ENCODE peak calls at places on chromosomes 12 and 14, in four cellular contexts. One of them, this sample, is unnamed.

GRCh38 chr12:115023898-115024297 is 339.9 kb upstream of the TBX3 start:
- DNase-seq in HepG2: no peak
- DNase-seq in K562: no peak
- DNase-seq in A549: no peak
- DNase-seq in this sample: no peak

GRCh38 chr12:63844391-63845341 is at the start of gene SRGAP1:
- DNase-seq in A549: no peak
- DNase-seq in K562: peak; percentile 27
- DNase-seq in HepG2: peak; percentile 44
- DNase-seq in this sample: no peak

GRCh38 chr12:104462931-104463339 is 6.2 kb downstream of the CHST11 start:
- DNase-seq in HepG2: no peak
- DNase-seq in A549: no peak
- DNase-seq in K562: no peak
- DNase-seq in this sample: no peak

GRCh38 chr12:64779349-64779974 is 20.3 kb upstream of the GNS start:
- DNase-seq in K562: no peak
- DNase-seq in A549: no peak
- DNase-seq in HepG2: no peak
- DNase-seq in this sample: no peak

GRCh38 chr12:10753066-10753465 is 29.9 kb upstream of the YBX3 start:
- DNase-seq in A549: no peak
- DNase-seq in HepG2: no peak
- DNase-seq in K562: no peak
- DNase-seq in this sample: no peak

GRCh38 chr14:101564444-101564776 is 3.1 kb downstream of the DIO3 start:
- DNase-seq in K562: no peak
- DNase-seq in HepG2: no peak
- DNase-seq in A549: no peak
- DNase-seq in this sample: no peak

GRCh38 chr12:105384220-105384619 is 53.7 kb downstream of the C12orf75 start:
- DNase-seq in K562: no peak
- DNase-seq in HepG2: no peak
- DNase-seq in A549: no peak
- DNase-seq in this sample: no peak

GRCh38 chr12:113485330-113485729 is 13.7 kb upstream of the LHX5 start:
- DNase-seq in HepG2: no peak
- DNase-seq in A549: no peak
- DNase-seq in K562: no peak
- DNase-seq in this sample: peak; percentile 80

GRCh38 chr12:108318472-108319275 is 20.4 kb downstream of the CMKLR1 start:
- DNase-seq in HepG2: no peak
- DNase-seq in A549: no peak
- DNase-seq in K562: no peak
- DNase-seq in this sample: no peak

GRCh38 chr12:15152456-15152855 is 68.8 kb downstream of the RERG start:
- DNase-seq in HepG2: no peak
- DNase-seq in A549: no peak
- DNase-seq in K562: no peak
- DNase-seq in this sample: no peak

GRCh38 chr14:69611264-69612013 is at the start of gene SUSD6:
- DNase-seq in K562: peak; percentile 93
- DNase-seq in HepG2: peak; percentile 74
- DNase-seq in A549: peak; percentile 91
- DNase-seq in this sample: peak; percentile 81

GRCh38 chr12:104510145-104510872 is 53.6 kb downstream of the CHST11 start:
- DNase-seq in HepG2: no peak
- DNase-seq in A549: no peak
- DNase-seq in K562: peak; percentile 71
- DNase-seq in this sample: no peak

GRCh38 chr14:31855262-31855661 is 221.8 kb upstream of the ARHGAP5 start:
- DNase-seq in A549: no peak
- DNase-seq in HepG2: peak; percentile 87
- DNase-seq in K562: no peak
- DNase-seq in this sample: no peak

GRCh38 chr12:65824314-65824563 is at the start of gene HMGA2:
- DNase-seq in A549: no peak
- DNase-seq in HepG2: no peak
- DNase-seq in K562: no peak
- DNase-seq in this sample: peak; percentile 59

DNA sequence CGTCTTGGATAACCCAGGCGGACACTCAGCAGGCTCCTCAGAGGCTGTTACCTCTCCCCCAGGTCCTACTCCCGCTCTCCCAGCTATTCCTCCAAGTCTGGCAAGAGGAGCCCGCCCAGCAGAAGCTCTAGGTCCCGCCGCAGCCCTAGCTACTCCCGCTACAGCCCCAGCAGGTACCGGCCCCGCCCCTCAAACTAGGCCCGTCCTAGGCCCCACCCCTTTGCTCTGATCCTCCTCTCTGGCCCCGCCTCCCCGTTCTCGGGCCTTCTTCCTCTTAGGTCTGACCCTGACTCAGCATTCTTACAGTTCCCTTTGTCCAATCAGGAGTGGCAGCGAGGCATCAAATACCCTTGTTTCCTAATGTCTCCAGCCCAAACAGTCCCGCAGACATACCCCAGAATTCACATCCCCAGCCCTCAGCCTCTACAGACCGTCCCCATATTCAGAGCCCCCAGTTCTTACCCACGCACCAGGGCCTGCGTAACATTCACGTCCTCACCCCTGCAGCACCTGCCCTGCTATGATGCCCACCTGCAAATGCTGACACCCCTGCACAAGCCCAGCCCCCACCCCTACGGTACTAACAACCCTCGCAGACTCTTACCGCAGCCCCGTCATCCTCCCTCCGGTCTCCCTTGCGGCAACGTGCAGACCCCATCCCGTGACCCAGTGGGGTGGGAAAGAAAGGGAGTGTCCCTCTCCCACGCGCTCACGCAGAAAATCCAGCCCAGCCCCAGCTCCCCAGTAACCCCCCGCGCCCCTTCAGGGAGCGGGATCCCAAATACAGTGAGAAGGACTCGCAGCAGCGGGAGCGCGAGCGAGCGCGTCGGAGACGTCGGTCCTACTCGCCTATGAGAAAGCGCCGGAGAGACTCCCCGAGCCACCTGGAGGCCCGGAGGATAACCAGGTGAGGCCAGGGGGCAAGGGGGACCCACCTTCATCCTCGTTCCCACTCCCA is 25.0 kb upstream of the HSPB8 start:
- DNase-seq in K562: peak; percentile 83
- DNase-seq in HepG2: no peak
- DNase-seq in A549: no peak
- DNase-seq in this sample: peak; percentile 99
- TF ChIP-seq NR3C1 in K562: no peak
- TF ChIP-seq NR3C1 in HepG2: no peak
- TF ChIP-seq NR3C1 in A549: no peak
- TF ChIP-seq NR3C1 in this sample: no peak

GRCh38 chr14:56855891-56856461 is 45.7 kb upstream of the OTX2 start:
- DNase-seq in K562: peak; percentile 7
- DNase-seq in A549: no peak
- DNase-seq in HepG2: peak; percentile 8
- DNase-seq in this sample: peak; percentile 73
- TF ChIP-seq NR3C1 in K562: no peak
- TF ChIP-seq NR3C1 in A549: no peak
- TF ChIP-seq NR3C1 in HepG2: no peak
- TF ChIP-seq NR3C1 in this sample: no peak

DNA sequence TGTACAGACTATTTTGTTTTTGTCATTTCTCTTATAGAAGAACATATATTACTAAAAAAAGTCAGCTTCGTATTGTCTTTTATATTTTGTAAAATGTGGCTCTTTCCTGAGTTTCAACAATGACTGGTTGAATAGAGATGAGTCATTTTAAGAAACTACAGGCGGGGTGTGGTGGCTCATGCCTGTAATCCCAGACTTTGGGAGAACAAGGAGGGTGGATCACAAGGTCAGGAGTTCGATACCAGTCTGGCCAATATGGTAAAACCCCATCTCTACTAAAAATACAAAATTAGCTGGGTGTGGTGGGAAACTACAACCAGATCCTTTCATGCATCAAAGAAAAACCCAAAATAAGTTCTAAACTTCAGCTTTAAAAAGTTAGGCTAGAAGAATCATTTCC is 28.8 kb downstream of the HECTD4 start:
- DNase-seq in K562: no peak
- DNase-seq in A549: no peak
- DNase-seq in HepG2: no peak
- DNase-seq in this sample: no peak
- TF ChIP-seq NR3C1 in K562: no peak
- TF ChIP-seq NR3C1 in A549: no peak
- TF ChIP-seq NR3C1 in HepG2: no peak
- TF ChIP-seq NR3C1 in this sample: no peak

DNA sequence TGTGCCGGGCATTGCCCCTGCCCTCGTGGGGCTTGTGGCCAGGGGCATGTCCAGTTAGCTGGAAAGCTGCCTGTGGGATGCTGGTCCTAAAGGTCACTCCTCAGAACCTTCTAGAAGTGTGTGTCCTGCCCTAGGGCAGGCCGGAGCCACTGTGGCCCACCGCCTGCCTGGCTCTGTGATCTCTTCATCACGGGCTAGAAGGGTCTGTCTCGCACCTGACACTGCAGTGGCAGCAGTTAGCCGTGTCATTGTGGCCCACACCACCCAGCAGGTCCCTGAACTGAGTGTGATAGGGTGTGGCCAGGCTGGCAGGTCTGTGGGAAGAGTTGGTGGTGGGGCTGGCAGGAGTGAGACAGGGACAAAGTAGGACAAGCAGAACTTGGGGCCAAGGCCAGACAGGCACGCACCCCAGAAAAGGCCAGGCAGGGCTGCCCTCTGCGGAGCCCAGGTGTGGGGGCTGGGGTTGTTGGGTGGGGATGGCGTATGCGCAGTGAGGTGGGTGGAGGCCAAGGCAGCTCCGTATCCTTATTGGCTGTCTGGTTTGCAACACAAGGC is 41.2 kb downstream of the ADGRD1 start:
- DNase-seq in K562: no peak
- DNase-seq in HepG2: no peak
- DNase-seq in A549: no peak
- DNase-seq in this sample: no peak
- TF ChIP-seq NR3C1 in K562: no peak
- TF ChIP-seq NR3C1 in HepG2: no peak
- TF ChIP-seq NR3C1 in A549: no peak
- TF ChIP-seq NR3C1 in this sample: no peak

GRCh38 chr14:91067186-91067585 is 6.7 kb upstream of the RPS6KA5 start:
- DNase-seq in A549: no peak
- DNase-seq in HepG2: no peak
- DNase-seq in K562: no peak
- DNase-seq in this sample: no peak

GRCh38 chr14:91065266-91065665 is 4.8 kb upstream of the RPS6KA5 start:
- DNase-seq in A549: no peak
- DNase-seq in K562: no peak
- DNase-seq in HepG2: no peak
- DNase-seq in this sample: no peak

GRCh38 chr14:91068642-91069041 is 8.2 kb upstream of the RPS6KA5 start:
- DNase-seq in K562: no peak
- DNase-seq in HepG2: no peak
- DNase-seq in A549: no peak
- DNase-seq in this sample: no peak

GRCh38 chr14:91075553-91075952 is 15.1 kb upstream of the RPS6KA5 start:
- DNase-seq in K562: no peak
- DNase-seq in A549: no peak
- DNase-seq in HepG2: no peak
- DNase-seq in this sample: no peak

DNA sequence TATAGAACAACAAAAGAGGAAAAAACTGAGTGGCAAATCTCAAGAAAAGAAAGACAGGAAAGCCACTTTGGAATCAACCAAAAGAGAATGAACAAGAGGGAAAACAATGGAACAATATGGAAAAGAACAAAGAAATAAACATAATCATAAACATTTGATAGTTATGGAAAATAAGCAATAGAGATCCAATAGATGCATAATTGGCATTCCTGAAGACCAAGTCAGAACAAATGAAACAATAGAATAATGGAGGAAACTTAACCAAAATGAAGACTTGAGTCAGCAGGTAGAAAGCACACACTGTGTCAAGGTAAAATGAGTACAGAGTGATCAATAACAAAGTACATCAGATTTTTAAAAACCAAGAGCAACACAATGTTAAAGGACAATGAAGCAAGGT is 10.1 kb upstream of the RPS6KA5 start:
- DNase-seq in HepG2: no peak
- DNase-seq in K562: no peak
- DNase-seq in A549: no peak
- DNase-seq in this sample: no peak
- TF ChIP-seq NR3C1 in HepG2: no peak
- TF ChIP-seq NR3C1 in K562: no peak
- TF ChIP-seq NR3C1 in A549: no peak
- TF ChIP-seq NR3C1 in this sample: no peak

GRCh38 chr12:67813509-67813908 is 165.0 kb downstream of the DYRK2 start:
- DNase-seq in HepG2: no peak
- DNase-seq in A549: no peak
- DNase-seq in K562: no peak
- DNase-seq in this sample: no peak
- TF ChIP-seq NR3C1 in HepG2: no peak
- TF ChIP-seq NR3C1 in A549: no peak
- TF ChIP-seq NR3C1 in K562: no peak
- TF ChIP-seq NR3C1 in this sample: no peak

DNA sequence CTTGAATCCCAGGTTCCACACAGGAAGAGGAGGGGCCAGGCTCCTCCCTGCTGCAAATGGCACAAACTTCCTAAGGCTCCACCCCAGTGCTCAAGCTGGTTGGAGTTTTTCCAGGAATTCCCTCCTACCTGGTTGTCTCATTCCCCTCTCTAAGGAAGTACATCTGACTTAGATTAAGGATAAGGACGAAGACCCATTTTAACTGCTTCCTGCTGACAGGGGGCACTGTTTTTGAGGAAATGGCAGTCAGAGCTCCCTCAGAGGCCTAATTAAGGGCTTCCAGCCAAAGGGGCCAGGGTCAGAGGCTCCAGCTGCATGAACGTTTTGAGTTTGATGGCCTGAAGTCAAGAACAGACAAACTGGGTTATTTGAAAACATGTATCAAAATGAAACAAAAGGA is 1084.7 kb downstream of the SLC6A15 start:
- DNase-seq in K562: no peak
- DNase-seq in HepG2: no peak
- DNase-seq in A549: no peak
- DNase-seq in this sample: peak; percentile 58
- TF ChIP-seq NR3C1 in K562: no peak
- TF ChIP-seq NR3C1 in HepG2: no peak
- TF ChIP-seq NR3C1 in A549: no peak
- TF ChIP-seq NR3C1 in this sample: no peak